ENCODE peak calls at places on chromosomes 2 and 18, in six cellular contexts. P, K, A, O, H and Z are unnamed samples.
A peak's percentile ranks its signal among the peaks of the same experiment; 100 is the strongest.

GRCh38 chr2:55827855-55828254 is 95.7 kb downstream of the EFEMP1 start:
- DNase-seq in P (peak; percentile 49), K (no peak), A (no peak), O (no peak), H (no peak), Z (no peak)

GRCh38 chr2:177756346-177756745 is 316.2 kb downstream of the PDE11A start:
- DNase-seq in P (no peak), K (no peak), A (no peak), O (no peak), H (no peak), Z (no peak)

GRCh38 chr2:74385396-74385795 is 5.3 kb upstream of the DCTN1 start:
- DNase-seq in P (no peak), K (no peak), A (no peak), O (no peak), H (no peak), Z (no peak)

GRCh38 chr2:202104286-202104870 is 31.3 kb downstream of the KIAA2012 start:
- DNase-seq in P (peak; percentile 65), K (peak; percentile 10), A (no peak), O (peak; percentile 83), H (no peak), Z (no peak)

GRCh38 chr2:46302005-46302696 is 4.9 kb downstream of the EPAS1 start:
- DNase-seq in P (no peak), K (no peak), A (no peak), O (no peak), H (no peak), Z (no peak)

GRCh38 chr2:233290446-233290845 is 17.2 kb upstream of the SAG start:
- DNase-seq in P (no peak), K (no peak), A (no peak), O (no peak), H (no peak), Z (no peak)

GRCh38 chr2:184215745-184216144 is 382.6 kb upstream of the ZNF804A start:
- DNase-seq in P (no peak), K (no peak), A (no peak), O (no peak), H (no peak), Z (no peak)

GRCh38 chr18:9474103-9474982 is 970 bp upstream of the RALBP1 start:
- DNase-seq in P (peak; percentile 87), K (no peak), A (no peak), O (peak; percentile 29), H (no peak), Z (no peak)

GRCh38 chr2:15582153-15582552 is 9.5 kb upstream of the DDX1 start:
- DNase-seq in P (no peak), K (no peak), A (no peak), O (no peak), H (no peak), Z (no peak)

GRCh38 chr18:31954349-31954748 is 11.4 kb upstream of the TRAPPC8 start:
- DNase-seq in P (peak; percentile 44), K (no peak), A (no peak), O (no peak), H (peak; percentile 27), Z (no peak)

GRCh38 chr2:232219496-232219870 is 159.1 kb upstream of the ALPP start:
- DNase-seq in P (no peak), K (no peak), A (no peak), O (no peak), H (no peak), Z (no peak)

GRCh38 chr2:205474746-205475145 is 207.6 kb upstream of the NRP2 start:
- DNase-seq in P (peak; percentile 30), K (no peak), A (no peak), O (no peak), H (no peak), Z (no peak)

GRCh38 chr18:76948345-76948744 is 126.0 kb downstream of the ZNF236 start:
- DNase-seq in P (no peak), K (no peak), A (no peak), O (no peak), H (no peak), Z (no peak)

GRCh38 chr2:122670932-122671331 is 915.5 kb downstream of the TSN start:
- DNase-seq in P (no peak), K (no peak), A (no peak), O (no peak), H (no peak), Z (no peak)

GRCh38 chr2:170965446-170966225 is 36.6 kb downstream of the GORASP2 start:
- DNase-seq in P (no peak), K (no peak), A (no peak), O (no peak), H (no peak), Z (peak; percentile 69)

GRCh38 chr2:100412866-100413265 is 4.6 kb downstream of the CHST10 start:
- DNase-seq in P (no peak), K (no peak), A (no peak), O (no peak), H (no peak), Z (no peak)
- H3K4me1 ChIP-seq in P (peaks cover 16% of the 10 kb centered on the region), K (peaks cover 13% of the 10 kb centered on the region), A (no peaks in the 10 kb centered on the region), O (peaks cover 31% of the 10 kb centered on the region), H (peaks cover 12% of the 10 kb centered on the region), Z (no peaks in the 10 kb centered on the region)

GRCh38 chr2:127526940-127527804 is 883 bp upstream of the IWS1 start:
- DNase-seq in P (peak; percentile 76), K (no peak), A (no peak), O (no peak), H (no peak), Z (peak; percentile 66)
- TF ChIP-seq CTCF in P (peak; percentile 32), K (no peak), A (no peak), O (no peak), H (no peak), Z (peak; percentile 1)

DNA sequence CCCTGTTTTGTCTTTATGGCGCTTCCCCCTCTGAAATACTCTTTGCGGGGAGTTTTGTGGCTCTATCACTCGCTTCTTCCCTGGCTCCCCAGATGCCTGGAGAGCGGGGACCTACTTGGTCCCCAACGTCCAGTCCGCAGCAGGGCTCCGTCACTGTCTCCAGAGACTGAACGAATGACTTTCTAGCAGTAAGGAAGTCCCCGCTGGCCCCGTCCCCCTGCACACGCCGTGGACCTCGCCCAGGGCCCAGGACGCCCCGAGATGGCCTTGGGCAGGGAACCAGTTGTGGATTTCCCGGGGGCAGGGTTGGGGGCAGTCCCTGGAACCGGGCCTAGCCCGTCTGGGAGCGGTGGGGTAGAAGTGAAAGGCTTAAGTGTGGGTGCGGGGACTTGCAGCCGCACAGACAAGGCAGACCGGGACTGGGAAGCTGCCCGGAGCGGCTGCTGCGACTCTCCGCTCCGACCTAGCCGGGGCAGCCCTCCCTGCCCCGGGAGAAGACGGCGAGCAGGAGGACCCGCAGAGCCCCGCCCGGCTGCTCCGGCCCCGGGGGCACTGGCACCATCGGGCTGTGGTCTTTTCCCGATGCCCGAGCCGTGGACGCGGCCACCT is 821 bp upstream of the EPHA4 start:
- DNase-seq in P (peak; percentile 32), K (peak; percentile 65), A (peak; percentile 29), O (peak; percentile 55), H (no peak), Z (peak; percentile 60)
- H3K27ac ChIP-seq in P (no peak overlapping the region), K (peak overlapping the region; percentile 1), A (peak overlapping the region; percentile 76), O (no peak overlapping the region), H (peak overlapping the region; percentile 78), Z (no peak overlapping the region)

GRCh38 chr18:48165104-48165866 is 234.8 kb upstream of the SMAD2 start:
- DNase-seq in P (no peak), K (no peak), A (no peak), O (no peak), H (no peak), Z (no peak)

GRCh38 chr18:48164096-48164475 is 233.6 kb upstream of the SMAD2 start:
- DNase-seq in P (no peak), K (no peak), A (no peak), O (no peak), H (no peak), Z (no peak)

GRCh38 chr18:48166336-48166875 is 235.9 kb upstream of the SMAD2 start:
- DNase-seq in P (no peak), K (no peak), A (no peak), O (no peak), H (no peak), Z (no peak)

GRCh38 chr18:48163184-48164095 is 233.0 kb upstream of the SMAD2 start:
- DNase-seq in P (no peak), K (no peak), A (no peak), O (no peak), H (no peak), Z (no peak)

DNA sequence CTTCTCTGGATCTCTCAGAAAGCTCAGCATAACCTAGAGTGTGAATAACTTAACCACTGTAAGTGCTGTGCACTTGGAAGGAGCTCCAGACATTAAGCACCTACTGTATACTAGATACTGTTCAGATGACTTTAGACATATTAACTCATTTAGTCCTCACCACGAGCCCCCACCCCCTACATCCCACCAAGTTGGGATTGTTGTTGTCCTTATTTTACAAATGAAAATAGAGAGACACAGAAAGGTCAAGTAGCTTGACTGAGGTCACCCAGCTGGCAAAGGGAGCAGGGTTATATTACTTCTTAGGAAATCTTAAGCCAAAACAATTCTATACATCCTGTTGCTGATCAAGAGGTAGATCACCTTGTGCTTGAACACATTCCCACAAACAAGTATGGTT is 234.2 kb upstream of the SMAD2 start:
- DNase-seq in P (no peak), K (no peak), A (no peak), O (no peak), H (no peak), Z (no peak)
- H3K4me1 ChIP-seq in P (no peaks in the 10 kb centered on the region), K (peaks cover 60% of the 10 kb centered on the region), A (peaks cover 3% of the 10 kb centered on the region), O (peaks cover 7% of the 10 kb centered on the region), H (peaks cover 3% of the 10 kb centered on the region), Z (no peaks in the 10 kb centered on the region)

GRCh38 chr2:10091182-10091932 is 11.1 kb upstream of the CYS1 start:
- DNase-seq in P (no peak), K (no peak), A (no peak), O (peak; percentile 39), H (no peak), Z (no peak)
- TF ChIP-seq CTCF in P (no peak), K (no peak), A (no peak), O (no peak), H (no peak), Z (no peak)

GRCh38 chr2:229408982-229409381 is 137.9 kb upstream of the PID1 start:
- DNase-seq in P (peak; percentile 5), K (no peak), A (no peak), O (no peak), H (no peak), Z (no peak)
- H3K27ac ChIP-seq in P (peak overlapping the region; percentile 99), K (no peak overlapping the region), A (peak overlapping the region; percentile 81), O (no peak overlapping the region), H (no peak overlapping the region), Z (peak overlapping the region; percentile 99)